ENCODE peak calls at places on chromosome 2, in four cellular contexts. One of them, this sample, is unnamed.

GRCh38 chr2:222433381-222434173 is 9.2 kb downstream of the SGPP2 start:
- DNase-seq in psoas muscle: no peak
- DNase-seq in effector CD4-positive, alpha-beta T cell: no peak
- DNase-seq in NCI-H446 treated with DMSO at 0.1 percent for 48 hours: no peak
- DNase-seq in this sample: no peak

GRCh38 chr2:238401539-238401938 is 25.2 kb upstream of the ASB1 start:
- DNase-seq in psoas muscle: no peak
- DNase-seq in effector CD4-positive, alpha-beta T cell: no peak
- DNase-seq in NCI-H446 treated with DMSO at 0.1 percent for 48 hours: no peak
- DNase-seq in this sample: no peak

GRCh38 chr2:190781604-190782198 is 98.9 kb upstream of the GLS start:
- DNase-seq in psoas muscle: no peak
- DNase-seq in effector CD4-positive, alpha-beta T cell: peak
- DNase-seq in NCI-H446 treated with DMSO at 0.1 percent for 48 hours: peak
- DNase-seq in this sample: peak

GRCh38 chr2:160375037-160375436 is 118.6 kb downstream of the RBMS1 start:
- DNase-seq in psoas muscle: no peak
- DNase-seq in effector CD4-positive, alpha-beta T cell: no peak
- DNase-seq in NCI-H446 treated with DMSO at 0.1 percent for 48 hours: no peak
- DNase-seq in this sample: no peak

GRCh38 chr2:42089340-42089925 is 41.6 kb downstream of the PKDCC start:
- DNase-seq in psoas muscle: peak
- DNase-seq in effector CD4-positive, alpha-beta T cell: no peak
- DNase-seq in NCI-H446 treated with DMSO at 0.1 percent for 48 hours: peak
- DNase-seq in this sample: peak

GRCh38 chr2:9138507-9139085 is 68.0 kb upstream of the ASAP2 start:
- DNase-seq in psoas muscle: no peak
- DNase-seq in effector CD4-positive, alpha-beta T cell: no peak
- DNase-seq in NCI-H446 treated with DMSO at 0.1 percent for 48 hours: no peak
- DNase-seq in this sample: no peak

GRCh38 chr2:132009177-132009873 is 152.4 kb downstream of the ANKRD30BL start:
- DNase-seq in psoas muscle: no peak
- DNase-seq in effector CD4-positive, alpha-beta T cell: no peak
- DNase-seq in NCI-H446 treated with DMSO at 0.1 percent for 48 hours: no peak
- DNase-seq in this sample: no peak

GRCh38 chr2:184646177-184646576 is 47.8 kb downstream of the ZNF804A start:
- DNase-seq in psoas muscle: no peak
- DNase-seq in effector CD4-positive, alpha-beta T cell: no peak
- DNase-seq in NCI-H446 treated with DMSO at 0.1 percent for 48 hours: no peak
- DNase-seq in this sample: no peak

GRCh38 chr2:44715671-44716077 is 225.8 kb upstream of the SIX3 start:
- DNase-seq in psoas muscle: no peak
- DNase-seq in effector CD4-positive, alpha-beta T cell: no peak
- DNase-seq in NCI-H446 treated with DMSO at 0.1 percent for 48 hours: no peak
- DNase-seq in this sample: no peak

GRCh38 chr2:55761024-55761423 is 67.4 kb upstream of the PNPT1 start:
- DNase-seq in psoas muscle: no peak
- DNase-seq in effector CD4-positive, alpha-beta T cell: no peak
- DNase-seq in NCI-H446 treated with DMSO at 0.1 percent for 48 hours: no peak
- DNase-seq in this sample: no peak

GRCh38 chr2:232478571-232479340 is 8.9 kb downstream of the ECEL1 start:
- DNase-seq in psoas muscle: peak
- DNase-seq in effector CD4-positive, alpha-beta T cell: no peak
- DNase-seq in NCI-H446 treated with DMSO at 0.1 percent for 48 hours: no peak
- DNase-seq in this sample: peak

GRCh38 chr2:158457092-158457825 is 507 bp downstream of the PKP4 start:
- DNase-seq in psoas muscle: peak
- DNase-seq in effector CD4-positive, alpha-beta T cell: peak
- DNase-seq in NCI-H446 treated with DMSO at 0.1 percent for 48 hours: no peak
- DNase-seq in this sample: peak

GRCh38 chr2:25341753-25342371 is at the start of gene DNMT3A:
- DNase-seq in psoas muscle: peak
- DNase-seq in effector CD4-positive, alpha-beta T cell: peak
- DNase-seq in NCI-H446 treated with DMSO at 0.1 percent for 48 hours: peak
- DNase-seq in this sample: peak

GRCh38 chr2:102258386-102259074 is 52.8 kb upstream of the IL1RL1 start:
- DNase-seq in psoas muscle: no peak
- DNase-seq in effector CD4-positive, alpha-beta T cell: no peak
- DNase-seq in NCI-H446 treated with DMSO at 0.1 percent for 48 hours: no peak
- DNase-seq in this sample: no peak

GRCh38 chr2:161241894-161242293 is 66.3 kb upstream of the PSMD14 start:
- DNase-seq in psoas muscle: no peak
- DNase-seq in effector CD4-positive, alpha-beta T cell: no peak
- DNase-seq in NCI-H446 treated with DMSO at 0.1 percent for 48 hours: no peak
- DNase-seq in this sample: no peak

GRCh38 chr2:7269244-7269643 is 352.0 kb downstream of the RNF144A start:
- DNase-seq in psoas muscle: no peak
- DNase-seq in effector CD4-positive, alpha-beta T cell: no peak
- DNase-seq in NCI-H446 treated with DMSO at 0.1 percent for 48 hours: no peak
- DNase-seq in this sample: no peak

GRCh38 chr2:115161531-115162453 is 719.4 kb downstream of the DPP10 start:
- DNase-seq in psoas muscle: peak
- DNase-seq in effector CD4-positive, alpha-beta T cell: no peak
- DNase-seq in NCI-H446 treated with DMSO at 0.1 percent for 48 hours: no peak
- DNase-seq in this sample: no peak

GRCh38 chr2:79373359-79374115 is 139.3 kb upstream of the CTNNA2 start:
- DNase-seq in psoas muscle: no peak
- DNase-seq in effector CD4-positive, alpha-beta T cell: no peak
- DNase-seq in NCI-H446 treated with DMSO at 0.1 percent for 48 hours: no peak
- DNase-seq in this sample: no peak

GRCh38 chr2:202069189-202070050 is 3.6 kb upstream of the KIAA2012 start:
- DNase-seq in psoas muscle: no peak
- DNase-seq in effector CD4-positive, alpha-beta T cell: no peak
- DNase-seq in NCI-H446 treated with DMSO at 0.1 percent for 48 hours: no peak
- DNase-seq in this sample: no peak

GRCh38 chr2:127953128-127953718 is 67.5 kb upstream of the AMMECR1L start:
- DNase-seq in psoas muscle: no peak
- DNase-seq in effector CD4-positive, alpha-beta T cell: no peak
- DNase-seq in NCI-H446 treated with DMSO at 0.1 percent for 48 hours: peak
- DNase-seq in this sample: peak

GRCh38 chr2:111157798-111158197 is 37.1 kb downstream of the BCL2L11 start:
- DNase-seq in psoas muscle: no peak
- DNase-seq in effector CD4-positive, alpha-beta T cell: no peak
- DNase-seq in NCI-H446 treated with DMSO at 0.1 percent for 48 hours: no peak
- DNase-seq in this sample: no peak

GRCh38 chr2:39640107-39640506 is 25.6 kb upstream of the TMEM178A start:
- DNase-seq in psoas muscle: peak
- DNase-seq in effector CD4-positive, alpha-beta T cell: no peak
- DNase-seq in NCI-H446 treated with DMSO at 0.1 percent for 48 hours: peak
- DNase-seq in this sample: no peak

GRCh38 chr2:217652761-217653160 is 350.0 kb downstream of the TNS1 start:
- DNase-seq in psoas muscle: no peak
- DNase-seq in effector CD4-positive, alpha-beta T cell: no peak
- DNase-seq in NCI-H446 treated with DMSO at 0.1 percent for 48 hours: no peak
- DNase-seq in this sample: no peak

GRCh38 chr2:240759454-240759853 is 60.6 kb downstream of the KIF1A start:
- DNase-seq in psoas muscle: no peak
- DNase-seq in effector CD4-positive, alpha-beta T cell: no peak
- DNase-seq in NCI-H446 treated with DMSO at 0.1 percent for 48 hours: no peak
- DNase-seq in this sample: no peak